ENCODE peak calls at places on chromosome 7, in eight cellular contexts. R is MCF 10A, G is B cell, M is AG10803, O is retinal pigment epithelial cell, I is Calu3, F is glutamatergic neuron, N is H9. J is an unnamed sample.

GRCh38 chr7:24395512-24395911 is 111.5 kb downstream of the NPY start:
- DNase-seq in R (no peak), G (no peak), M (no peak), O (no peak), I (no peak), F (no peak), N (no peak), J (no peak)

GRCh38 chr7:1814089-1814811 is 144.2 kb downstream of the ELFN1 start:
- DNase-seq in R (no peak), G (no peak), M (no peak), O (no peak), I (no peak), F (no peak), N (no peak), J (no peak)

GRCh38 chr7:116395125-116395791 is 104.3 kb upstream of the CAV2 start:
- DNase-seq in R (peak), G (no peak), M (peak), O (peak), I (peak), F (no peak), N (no peak), J (no peak)

GRCh38 chr7:99310004-99310403 is 15.7 kb upstream of the ARPC1A start:
- DNase-seq in R (no peak), G (no peak), M (no peak), O (no peak), I (no peak), F (no peak), N (no peak), J (no peak)

GRCh38 chr7:93948106-93948505 is 26.6 kb downstream of the GNG11 start:
- DNase-seq in R (no peak), G (no peak), M (peak), O (no peak), I (no peak), F (no peak), N (no peak), J (no peak)

GRCh38 chr7:78055160-78055559 is 256.6 kb downstream of the PHTF2 start:
- DNase-seq in R (no peak), G (no peak), M (no peak), O (no peak), I (no peak), F (no peak), N (no peak), J (no peak)

GRCh38 chr7:4203786-4204185 is 478.3 kb upstream of the FOXK1 start:
- DNase-seq in R (no peak), G (no peak), M (no peak), O (no peak), I (no peak), F (no peak), N (no peak), J (no peak)

GRCh38 chr7:137579913-137580640 is 236.5 kb upstream of the PTN start:
- DNase-seq in R (peak), G (no peak), M (peak), O (no peak), I (no peak), F (no peak), N (no peak), J (no peak)

GRCh38 chr7:28530175-28531142 is 118.1 kb downstream of the CREB5 start:
- DNase-seq in R (no peak), G (no peak), M (no peak), O (no peak), I (no peak), F (no peak), N (no peak), J (no peak)

GRCh38 chr7:79880312-79880711 is 254.3 kb upstream of the GNAI1 start:
- DNase-seq in R (no peak), G (no peak), M (no peak), O (no peak), I (no peak), F (peak), N (no peak), J (no peak)

GRCh38 chr7:130995252-130996081 is 261.5 kb upstream of the KLF14 start:
- DNase-seq in R (peak), G (no peak), M (no peak), O (no peak), I (no peak), F (no peak), N (no peak), J (no peak)

GRCh38 chr7:74092964-74093339 is 9.3 kb downstream of the LIMK1 start:
- DNase-seq in R (no peak), G (peak), M (no peak), O (no peak), I (no peak), F (peak), N (no peak), J (peak)

GRCh38 chr7:22597845-22598244 is 97.9 kb upstream of the STEAP1B start:
- DNase-seq in R (peak), G (no peak), M (peak), O (no peak), I (no peak), F (no peak), N (no peak), J (no peak)

GRCh38 chr7:39811161-39811614 is 138.9 kb upstream of the CDK13 start:
- DNase-seq in R (peak), G (no peak), M (peak), O (no peak), I (no peak), F (no peak), N (no peak), J (no peak)

GRCh38 chr7:99224263-99224947 is 16.5 kb upstream of the KPNA7 start:
- DNase-seq in R (peak), G (no peak), M (peak), O (peak), I (peak), F (no peak), N (no peak), J (no peak)

GRCh38 chr7:159095979-159096411 is 48.7 kb downstream of the VIPR2 start:
- DNase-seq in R (no peak), G (no peak), M (no peak), O (no peak), I (no peak), F (no peak), N (peak), J (no peak)

GRCh38 chr7:113561446-113561845 is 357.4 kb downstream of the PPP1R3A start:
- DNase-seq in R (peak), G (no peak), M (peak), O (no peak), I (no peak), F (no peak), N (no peak), J (no peak)

GRCh38 chr7:125409921-125410320 is 480.3 kb upstream of the POT1 start:
- DNase-seq in R (no peak), G (no peak), M (no peak), O (no peak), I (no peak), F (no peak), N (no peak), J (no peak)

GRCh38 chr7:134792968-134793367 is 13.5 kb downstream of the CALD1 start:
- DNase-seq in R (no peak), G (no peak), M (peak), O (no peak), I (no peak), F (no peak), N (no peak), J (no peak)

GRCh38 chr7:37643876-37644275 is 39.7 kb upstream of the GPR141 start:
- DNase-seq in R (no peak), G (no peak), M (no peak), O (no peak), I (peak), F (no peak), N (peak), J (no peak)

GRCh38 chr7:19108985-19109946 is 8.2 kb downstream of the TWIST1 start:
- DNase-seq in R (no peak), G (no peak), M (no peak), O (no peak), I (no peak), F (no peak), N (no peak), J (no peak)

GRCh38 chr7:5831196-5831595 is 49.4 kb upstream of the OCM start:
- DNase-seq in R (no peak), G (no peak), M (no peak), O (no peak), I (no peak), F (peak), N (peak), J (no peak)

GRCh38 chr7:40403664-40404476 is 269.1 kb downstream of the SUGCT start:
- DNase-seq in R (no peak), G (no peak), M (peak), O (no peak), I (no peak), F (no peak), N (no peak), J (no peak)

GRCh38 chr7:18590744-18591340 is 95.3 kb downstream of the HDAC9 start:
- DNase-seq in R (peak), G (no peak), M (peak), O (no peak), I (no peak), F (no peak), N (no peak), J (no peak)

GRCh38 chr7:114806590-114807167 is 115.2 kb upstream of the MDFIC start:
- DNase-seq in R (no peak), G (no peak), M (no peak), O (peak), I (no peak), F (no peak), N (no peak), J (no peak)

GRCh38 chr7:22445140-22445722 is 54.8 kb downstream of the STEAP1B start:
- DNase-seq in R (peak), G (peak), M (peak), O (no peak), I (peak), F (peak), N (peak), J (peak)

GRCh38 chr7:124765401-124766352 is at the start of gene GPR37:
- DNase-seq in R (peak), G (peak), M (peak), O (no peak), I (peak), F (peak), N (peak), J (peak)

GRCh38 chr7:141045842-141046630 is 27.8 kb upstream of the TMEM178B start:
- DNase-seq in R (peak), G (no peak), M (peak), O (no peak), I (no peak), F (no peak), N (no peak), J (no peak)

GRCh38 chr7:151429555-151430331 is 10.2 kb downstream of the CRYGN start:
- DNase-seq in R (peak), G (no peak), M (no peak), O (no peak), I (no peak), F (no peak), N (no peak), J (peak)

GRCh38 chr7:96085953-96086352 is 235.9 kb downstream of the SLC25A13 start:
- DNase-seq in R (no peak), G (no peak), M (no peak), O (no peak), I (no peak), F (no peak), N (no peak), J (no peak)

GRCh38 chr7:80095545-80095944 is 39.1 kb upstream of the GNAI1 start:
- DNase-seq in R (peak), G (no peak), M (peak), O (no peak), I (no peak), F (no peak), N (no peak), J (no peak)

GRCh38 chr7:116249969-116250553 is 39.7 kb downstream of the TES start:
- DNase-seq in R (peak), G (no peak), M (peak), O (no peak), I (peak), F (peak), N (peak), J (no peak)

GRCh38 chr7:149669121-149669818 is 104.1 kb downstream of the ZNF467 start:
- DNase-seq in R (peak), G (peak), M (peak), O (no peak), I (no peak), F (no peak), N (no peak), J (peak)

GRCh38 chr7:157397751-157398691 is 61.2 kb downstream of the DNAJB6 start:
- DNase-seq in R (peak), G (no peak), M (peak), O (no peak), I (peak), F (peak), N (peak), J (peak)

GRCh38 chr7:156897673-156898072 is 4.7 kb upstream of the LMBR1 start:
- DNase-seq in R (peak), G (no peak), M (peak), O (peak), I (no peak), F (no peak), N (no peak), J (peak)

GRCh38 chr7:117666019-117666418 is 186.2 kb downstream of the CFTR start:
- DNase-seq in R (no peak), G (no peak), M (peak), O (peak), I (no peak), F (no peak), N (no peak), J (no peak)

GRCh38 chr7:68706291-68706690 is 892.0 kb upstream of the AUTS2 start:
- DNase-seq in R (no peak), G (no peak), M (peak), O (peak), I (no peak), F (no peak), N (no peak), J (no peak)

GRCh38 chr7:26855421-26855820 is 9.0 kb downstream of the SKAP2 start:
- DNase-seq in R (no peak), G (no peak), M (no peak), O (no peak), I (no peak), F (no peak), N (no peak), J (no peak)

GRCh38 chr7:26856481-26856880 is 7.9 kb downstream of the SKAP2 start:
- DNase-seq in R (peak), G (no peak), M (peak), O (no peak), I (no peak), F (no peak), N (no peak), J (no peak)

GRCh38 chr7:26857170-26857533 is 7.2 kb downstream of the SKAP2 start:
- DNase-seq in R (no peak), G (no peak), M (no peak), O (no peak), I (no peak), F (no peak), N (no peak), J (no peak)

GRCh38 chr7:26854932-26855331 is 9.5 kb downstream of the SKAP2 start:
- DNase-seq in R (peak), G (no peak), M (no peak), O (no peak), I (no peak), F (no peak), N (no peak), J (no peak)

GRCh38 chr7:26853788-26854393 is 10.5 kb downstream of the SKAP2 start:
- DNase-seq in R (peak), G (peak), M (peak), O (peak), I (no peak), F (no peak), N (no peak), J (no peak)
- TF ChIP-seq CTCF in R (peak), G (peak), M (peak), O (peak), I (peak), F (peak), N (peak), J (no peak)

GRCh38 chr7:146119016-146119415 is 2.4 kb downstream of the CNTNAP2 start:
- DNase-seq in R (no peak), G (no peak), M (no peak), O (no peak), I (no peak), F (no peak), N (no peak), J (no peak)

GRCh38 chr7:146116452-146117219 is at the start of gene CNTNAP2:
- DNase-seq in R (no peak), G (no peak), M (peak), O (no peak), I (no peak), F (peak), N (peak), J (no peak)

GRCh38 chr7:146112755-146113154 is 3.8 kb upstream of the CNTNAP2 start:
- DNase-seq in R (no peak), G (no peak), M (no peak), O (no peak), I (no peak), F (no peak), N (no peak), J (no peak)

GRCh38 chr7:146115665-146116451 is 743 bp upstream of the CNTNAP2 start:
- DNase-seq in R (no peak), G (peak), M (peak), O (no peak), I (no peak), F (peak), N (peak), J (peak)
- TF ChIP-seq CTCF in R (no peak), G (no peak), M (no peak), O (no peak), I (no peak), F (no peak), N (no peak), J (no peak)

GRCh38 chr7:105227391-105227790 is 161.3 kb downstream of the SRPK2 start:
- DNase-seq in R (no peak), G (no peak), M (no peak), O (no peak), I (no peak), F (no peak), N (no peak), J (no peak)
- TF ChIP-seq CTCF in R (no peak), G (no peak), M (no peak), O (no peak), I (no peak), F (no peak), N (no peak), J (no peak)

DNA sequence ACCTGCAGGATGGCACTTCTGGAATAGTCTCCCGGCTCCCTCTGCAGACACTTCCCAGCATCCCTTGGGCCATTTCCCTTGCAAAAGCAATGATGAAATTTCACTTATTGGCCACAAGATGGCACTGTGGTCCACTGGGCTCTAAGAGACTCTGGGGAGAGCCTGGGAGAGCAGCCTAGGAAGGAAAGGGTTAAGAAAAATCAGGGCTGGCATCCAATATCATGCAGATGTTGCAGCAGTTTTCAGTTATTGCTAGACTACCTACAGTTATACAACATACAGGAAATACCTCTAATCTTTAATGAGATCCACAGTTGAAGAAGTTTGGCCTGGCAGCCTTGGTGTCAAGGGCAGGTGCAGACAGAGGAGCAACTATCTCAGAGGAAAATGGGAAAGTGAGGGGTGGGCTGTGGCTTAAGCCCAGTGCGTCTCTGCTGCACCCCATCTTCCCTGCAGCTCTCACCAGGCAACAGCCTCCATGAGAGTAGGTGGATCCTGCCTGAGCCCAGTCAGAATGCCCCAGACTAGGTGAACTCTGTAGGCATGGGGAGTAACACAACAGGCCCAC is 100.2 kb upstream of the PRSS58 start:
- DNase-seq in R (peak), G (peak), M (peak), O (no peak), I (peak), F (peak), N (peak), J (peak)
- TF ChIP-seq CTCF in R (peak), G (peak), M (peak), O (peak), I (peak), F (peak), N (peak), J (peak)

DNA sequence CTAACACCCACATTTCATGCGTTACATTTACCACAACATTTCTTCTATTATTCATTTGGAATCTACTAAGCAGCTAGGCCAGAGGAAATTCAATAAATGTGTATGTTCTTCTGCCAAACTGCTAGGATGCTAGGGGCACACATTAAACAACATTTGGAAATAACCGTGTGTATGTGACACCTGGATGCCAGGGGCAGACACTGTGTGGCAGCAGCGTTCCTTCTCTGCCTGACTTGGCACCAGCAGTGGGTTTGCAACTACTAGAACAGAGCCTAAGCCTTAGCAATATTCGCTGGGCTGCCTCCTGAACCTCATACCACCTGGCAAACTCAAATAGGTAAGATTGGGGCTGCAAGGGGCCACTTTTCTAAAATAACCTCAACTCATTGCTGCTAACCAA is 182.1 kb downstream of the CHCHD3 start:
- DNase-seq in R (no peak), G (no peak), M (no peak), O (no peak), I (no peak), F (no peak), N (no peak), J (no peak)
- TF ChIP-seq CTCF in R (no peak), G (no peak), M (no peak), O (peak), I (no peak), F (no peak), N (peak), J (no peak)

DNA sequence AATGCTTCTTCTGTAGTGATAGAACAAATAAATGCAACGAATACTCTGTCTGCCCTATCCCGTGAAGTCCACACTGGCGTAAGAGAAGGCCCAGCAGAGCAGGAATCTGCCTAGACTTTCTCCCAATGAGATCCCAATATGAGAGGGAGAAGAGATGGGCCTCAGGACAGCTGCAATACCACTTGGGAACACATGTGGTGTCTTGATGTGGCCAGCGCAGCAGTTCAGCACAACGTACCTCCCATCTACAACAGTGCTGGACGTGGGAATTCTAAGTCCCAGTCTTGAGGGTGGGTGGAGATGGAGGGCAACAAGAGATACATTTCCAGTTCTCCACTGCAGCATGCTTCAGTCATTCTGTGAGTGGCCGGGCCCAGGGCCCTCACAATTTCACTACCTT is 45.8 kb downstream of the FIGNL1 start:
- DNase-seq in R (no peak), G (no peak), M (no peak), O (no peak), I (no peak), F (no peak), N (no peak), J (no peak)
- TF ChIP-seq CTCF in R (no peak), G (no peak), M (no peak), O (no peak), I (no peak), F (no peak), N (peak), J (no peak)

GRCh38 chr7:81260152-81260551 is 341.3 kb upstream of the SEMA3C start:
- DNase-seq in R (peak), G (no peak), M (no peak), O (no peak), I (no peak), F (no peak), N (no peak), J (no peak)

GRCh38 chr7:81256991-81257390 is 338.1 kb upstream of the SEMA3C start:
- DNase-seq in R (no peak), G (no peak), M (peak), O (no peak), I (no peak), F (peak), N (no peak), J (no peak)
- TF ChIP-seq CTCF in R (no peak), G (no peak), M (peak), O (peak), I (no peak), F (no peak), N (peak), J (no peak)

GRCh38 chr7:139359366-139360209 is at the start of gene LUC7L2:
- DNase-seq in R (peak), G (peak), M (peak), O (peak), I (peak), F (peak), N (peak), J (peak)
- TF ChIP-seq CTCF in R (no peak), G (no peak), M (no peak), O (no peak), I (no peak), F (no peak), N (no peak), J (no peak)

J was measured in GM13976.